ENCODE peak calls at places on chromosomes 5 and 9, in eight cellular contexts. T is endothelial cell of umbilical vein, Q is K562, F is H1, O is HCT116, S is A549, N is WTC11, J is SK-N-SH. X is an unnamed sample.

GRCh38 chr9:91208837-91209236 is 152.9 kb downstream of the AUH start:
- DNase-seq in T (no peak), Q (no peak), F (no peak), O (no peak), S (no peak), N (no peak), J (no peak), X (peak)

GRCh38 chr5:149912226-149912864 is 32.2 kb downstream of the PDE6A start:
- DNase-seq in T (no peak), Q (no peak), F (no peak), O (no peak), S (no peak), N (no peak), J (no peak), X (no peak)

GRCh38 chr9:129644902-129645301 is 3.0 kb upstream of the ASB6 start:
- DNase-seq in T (no peak), Q (no peak), F (no peak), O (no peak), S (no peak), N (no peak), J (no peak), X (no peak)

GRCh38 chr5:102794677-102795331 is 39.7 kb downstream of the PAM start:
- DNase-seq in T (no peak), Q (no peak), F (no peak), O (no peak), S (no peak), N (peak), J (no peak), X (no peak)

GRCh38 chr9:935348-935965 is 41.0 kb upstream of the DMRT3 start:
- DNase-seq in T (no peak), Q (no peak), F (no peak), O (no peak), S (no peak), N (no peak), J (peak), X (no peak)

GRCh38 chr5:161410640-161411039 is 135.9 kb downstream of the GABRB2 start:
- DNase-seq in T (no peak), Q (no peak), F (no peak), O (no peak), S (no peak), N (no peak), J (no peak), X (no peak)

GRCh38 chr9:136095495-136096058 is 488 bp upstream of the NACC2 start:
- DNase-seq in T (peak), Q (peak), F (no peak), O (no peak), S (no peak), N (peak), J (peak), X (peak)

GRCh38 chr9:91188719-91189590 is 172.8 kb downstream of the AUH start:
- DNase-seq in T (no peak), Q (no peak), F (peak), O (no peak), S (no peak), N (no peak), J (no peak), X (no peak)

GRCh38 chr9:132486706-132487350 is 76.8 kb downstream of the CFAP77 start:
- DNase-seq in T (no peak), Q (no peak), F (no peak), O (no peak), S (no peak), N (no peak), J (peak), X (no peak)

GRCh38 chr9:123319541-123320339 is 36.3 kb upstream of the CRB2 start:
- DNase-seq in T (no peak), Q (no peak), F (no peak), O (no peak), S (no peak), N (no peak), J (no peak), X (no peak)

GRCh38 chr5:143066556-143067281 is 296.5 kb downstream of the ARHGAP26 start:
- DNase-seq in T (no peak), Q (no peak), F (no peak), O (no peak), S (no peak), N (no peak), J (no peak), X (peak)

GRCh38 chr5:169494383-169495251 is 89.0 kb upstream of the SPDL1 start:
- DNase-seq in T (peak), Q (no peak), F (no peak), O (no peak), S (no peak), N (no peak), J (peak), X (no peak)

GRCh38 chr5:56350595-56351170 is 117.6 kb upstream of the ANKRD55 start:
- DNase-seq in T (peak), Q (peak), F (no peak), O (peak), S (peak), N (no peak), J (no peak), X (peak)

GRCh38 chr5:1068895-1069719 is 42.8 kb downstream of the SLC12A7 start:
- DNase-seq in T (no peak), Q (no peak), F (no peak), O (no peak), S (no peak), N (no peak), J (no peak), X (no peak)

GRCh38 chr5:9148242-9148641 is 397.6 kb downstream of the SEMA5A start:
- DNase-seq in T (no peak), Q (no peak), F (no peak), O (no peak), S (no peak), N (no peak), J (no peak), X (no peak)

GRCh38 chr9:137621131-137621757 is 2.4 kb downstream of the EHMT1 start:
- DNase-seq in T (peak), Q (no peak), F (no peak), O (no peak), S (no peak), N (no peak), J (no peak), X (no peak)

GRCh38 chr5:62475072-62475471 is 62.5 kb downstream of the IPO11 start:
- DNase-seq in T (no peak), Q (no peak), F (no peak), O (peak), S (no peak), N (no peak), J (no peak), X (peak)

GRCh38 chr5:179241764-179242370 is 103.4 kb downstream of the ADAMTS2 start:
- DNase-seq in T (no peak), Q (no peak), F (no peak), O (no peak), S (no peak), N (no peak), J (no peak), X (no peak)

GRCh38 chr5:150633424-150633823 is 7.0 kb upstream of the SYNPO start:
- DNase-seq in T (no peak), Q (no peak), F (no peak), O (no peak), S (no peak), N (no peak), J (no peak), X (no peak)

GRCh38 chr9:127102176-127102575 is 20.3 kb downstream of the ANGPTL2 start:
- DNase-seq in T (no peak), Q (no peak), F (no peak), O (no peak), S (no peak), N (no peak), J (no peak), X (no peak)

GRCh38 chr5:178589180-178590140 is 733 bp downstream of the COL23A1 start:
- DNase-seq in T (peak), Q (peak), F (peak), O (no peak), S (no peak), N (peak), J (peak), X (peak)

GRCh38 chr9:19252174-19252884 is 21.8 kb downstream of the DENND4C start:
- DNase-seq in T (no peak), Q (no peak), F (no peak), O (no peak), S (no peak), N (no peak), J (no peak), X (no peak)

GRCh38 chr9:4986291-4986690 is 1.2 kb downstream of the JAK2 start:
- DNase-seq in T (no peak), Q (no peak), F (no peak), O (no peak), S (no peak), N (no peak), J (no peak), X (no peak)

GRCh38 chr9:76351006-76351405 is 43.2 kb downstream of the RFK start:
- DNase-seq in T (no peak), Q (no peak), F (no peak), O (no peak), S (no peak), N (no peak), J (no peak), X (no peak)

GRCh38 chr9:94656190-94656589 is 16.9 kb upstream of the FBP1 start:
- DNase-seq in T (no peak), Q (no peak), F (no peak), O (no peak), S (no peak), N (no peak), J (no peak), X (peak)

GRCh38 chr5:144465441-144465840 is 294.8 kb downstream of the KCTD16 start:
- DNase-seq in T (no peak), Q (no peak), F (no peak), O (no peak), S (no peak), N (no peak), J (no peak), X (no peak)

GRCh38 chr5:65198777-65199120 is 283.0 kb downstream of the ADAMTS6 start:
- DNase-seq in T (peak), Q (no peak), F (no peak), O (no peak), S (peak), N (no peak), J (no peak), X (no peak)

GRCh38 chr9:129359162-129359811 is 181.2 kb upstream of the IER5L start:
- DNase-seq in T (no peak), Q (no peak), F (no peak), O (no peak), S (no peak), N (no peak), J (no peak), X (no peak)

GRCh38 chr5:15774632-15775031 is 274.7 kb downstream of the FBXL7 start:
- DNase-seq in T (no peak), Q (no peak), F (no peak), O (no peak), S (no peak), N (no peak), J (no peak), X (no peak)

GRCh38 chr5:15768936-15769335 is 269.0 kb downstream of the FBXL7 start:
- DNase-seq in T (no peak), Q (no peak), F (no peak), O (no peak), S (no peak), N (no peak), J (no peak), X (no peak)

GRCh38 chr5:15772131-15772530 is 272.2 kb downstream of the FBXL7 start:
- DNase-seq in T (no peak), Q (no peak), F (no peak), O (no peak), S (no peak), N (no peak), J (no peak), X (no peak)
- TF ChIP-seq CTCF in T (no peak), Q (no peak), F (no peak), O (no peak), S (no peak), N (no peak), J (no peak), X (no peak)

DNA sequence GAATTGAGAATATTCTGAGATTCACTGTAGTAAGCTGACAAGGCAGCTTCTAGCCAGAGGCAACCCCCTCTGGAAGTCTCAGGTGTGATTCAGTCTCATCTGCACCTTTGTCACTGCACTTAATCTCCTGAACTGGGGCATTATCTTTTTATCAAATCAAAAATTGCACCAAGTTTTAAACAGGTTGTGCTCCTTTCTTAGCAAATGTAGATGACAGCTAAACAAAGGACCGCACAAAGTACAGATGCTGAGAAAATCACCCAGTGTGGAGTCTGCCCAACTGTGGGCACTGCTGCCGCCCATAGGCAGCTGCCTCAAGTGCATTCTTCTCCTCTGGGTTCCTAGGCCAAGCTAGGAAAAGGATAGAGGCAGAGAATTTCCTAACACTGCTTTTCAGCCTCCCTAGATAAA is 51.1 kb downstream of the STARD4 start:
- DNase-seq in T (no peak), Q (no peak), F (peak), O (no peak), S (peak), N (peak), J (peak), X (no peak)
- TF ChIP-seq MAX in T (no peak), Q (no peak), F (no peak), O (no peak), S (no peak), N (no peak), J (no peak), X (no peak)

DNA sequence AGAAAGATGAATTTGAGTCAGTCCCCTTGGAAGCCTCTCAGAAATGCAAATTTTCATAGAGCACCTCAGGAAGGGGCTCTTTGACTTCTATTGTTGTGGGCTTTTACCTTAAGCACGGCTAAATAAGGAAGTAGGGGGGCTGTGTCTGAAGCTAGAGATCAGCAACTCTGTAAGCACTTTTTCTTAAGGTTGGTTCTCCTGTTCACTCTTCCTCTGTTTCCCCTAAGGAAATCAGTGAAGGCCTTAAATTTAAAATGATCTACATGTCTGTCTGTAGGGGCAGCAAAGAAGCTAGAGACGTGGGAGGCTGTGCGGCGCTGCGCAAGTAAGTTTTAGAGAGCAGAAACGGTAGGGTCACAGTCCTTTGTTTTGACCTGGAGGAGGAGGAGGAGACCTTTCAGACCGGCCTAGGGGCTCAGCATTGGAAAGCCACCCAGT is 1.2 kb upstream of the CDC14B start:
- DNase-seq in T (no peak), Q (no peak), F (peak), O (no peak), S (no peak), N (peak), J (no peak), X (peak)
- TF ChIP-seq CTCF in T (no peak), Q (no peak), F (peak), O (no peak), S (no peak), N (no peak), J (no peak), X (no peak)

GRCh38 chr5:95870105-95870672 is 47.7 kb upstream of the GLRX start:
- DNase-seq in T (peak), Q (no peak), F (no peak), O (no peak), S (no peak), N (no peak), J (no peak), X (peak)
- TF ChIP-seq MAX in T (peak), Q (no peak), F (no peak), O (no peak), S (no peak), N (no peak), J (no peak), X (no peak)

GRCh38 chr9:88025411-88026132 is 51.2 kb upstream of the CDK20 start:
- DNase-seq in T (no peak), Q (no peak), F (no peak), O (no peak), S (no peak), N (peak), J (no peak), X (no peak)
- TF ChIP-seq CTCF in T (no peak), Q (no peak), F (peak), O (peak), S (no peak), N (no peak), J (no peak), X (peak)

GRCh38 chr5:146825033-146825432 is 53.5 kb downstream of the PPP2R2B start:
- DNase-seq in T (peak), Q (no peak), F (peak), O (no peak), S (no peak), N (peak), J (no peak), X (peak)
- TF ChIP-seq MAX in T (no peak), Q (no peak), F (no peak), O (no peak), S (no peak), N (no peak), J (no peak), X (no peak)

GRCh38 chr9:120505186-120505585 is 74.8 kb downstream of the CDK5RAP2 start:
- DNase-seq in T (no peak), Q (no peak), F (no peak), O (no peak), S (no peak), N (no peak), J (no peak), X (no peak)
- TF ChIP-seq CTCF in T (no peak), Q (no peak), F (peak), O (no peak), S (no peak), N (no peak), J (no peak), X (no peak)

GRCh38 chr5:64147849-64148441 is 17.7 kb upstream of the RNF180 start:
- DNase-seq in T (peak), Q (peak), F (peak), O (peak), S (peak), N (peak), J (peak), X (peak)
- TF ChIP-seq MAX in T (no peak), Q (no peak), F (no peak), O (no peak), S (no peak), N (no peak), J (no peak), X (no peak)